ENCODE peak calls at places on chromosomes 5 and 9, in seven cellular contexts. One of them, this sample, is unnamed.

GRCh38 chr9:108645520-108645919 is 210.3 kb downstream of the ACTL7B start:
- DNase-seq in stomach: no peak
- DNase-seq in H1: no peak
- DNase-seq in HepG2: no peak
- DNase-seq in HCT116: no peak
- DNase-seq in transverse colon: no peak
- DNase-seq in breast epithelium: no peak
- DNase-seq in this sample: no peak

GRCh38 chr5:26582350-26583040 is 455.9 kb downstream of the CDH9 start:
- DNase-seq in transverse colon: no peak
- DNase-seq in HCT116: no peak
- DNase-seq in H1: no peak
- DNase-seq in breast epithelium: no peak
- DNase-seq in stomach: no peak
- DNase-seq in HepG2: no peak
- DNase-seq in this sample: no peak

GRCh38 chr9:136826703-136827582 is 15.3 kb upstream of the AJM1 start:
- DNase-seq in breast epithelium: no peak
- DNase-seq in HepG2: no peak
- DNase-seq in transverse colon: no peak
- DNase-seq in H1: no peak
- DNase-seq in HCT116: no peak
- DNase-seq in stomach: no peak
- DNase-seq in this sample: peak; percentile 62

GRCh38 chr9:103377667-103378066 is 382.5 kb downstream of the CYLC2 start:
- DNase-seq in stomach: no peak
- DNase-seq in transverse colon: no peak
- DNase-seq in HCT116: no peak
- DNase-seq in breast epithelium: no peak
- DNase-seq in HepG2: no peak
- DNase-seq in H1: no peak
- DNase-seq in this sample: no peak

GRCh38 chr5:168291281-168291960 is at the start of gene WWC1:
- DNase-seq in breast epithelium: peak; percentile 89
- DNase-seq in stomach: peak; percentile 92
- DNase-seq in transverse colon: peak; percentile 91
- DNase-seq in H1: no peak
- DNase-seq in HepG2: peak; percentile 63
- DNase-seq in HCT116: peak; percentile 79
- DNase-seq in this sample: peak; percentile 86

GRCh38 chr9:95494416-95495371 is 22.1 kb downstream of the PTCH1 start:
- DNase-seq in stomach: peak; percentile 58
- DNase-seq in breast epithelium: no peak
- DNase-seq in H1: no peak
- DNase-seq in HCT116: no peak
- DNase-seq in transverse colon: peak; percentile 82
- DNase-seq in HepG2: no peak
- DNase-seq in this sample: peak; percentile 94

GRCh38 chr5:9401786-9402472 is 143.9 kb downstream of the SEMA5A start:
- DNase-seq in HepG2: no peak
- DNase-seq in HCT116: no peak
- DNase-seq in breast epithelium: no peak
- DNase-seq in stomach: no peak
- DNase-seq in transverse colon: no peak
- DNase-seq in H1: no peak
- DNase-seq in this sample: no peak

GRCh38 chr9:14793389-14793788 is 70.9 kb upstream of the CER1 start:
- DNase-seq in HepG2: no peak
- DNase-seq in breast epithelium: no peak
- DNase-seq in H1: no peak
- DNase-seq in transverse colon: no peak
- DNase-seq in stomach: no peak
- DNase-seq in HCT116: no peak
- DNase-seq in this sample: no peak

GRCh38 chr5:765948-766631 is 18.4 kb downstream of the ZDHHC11B start:
- DNase-seq in HepG2: no peak
- DNase-seq in breast epithelium: peak; percentile 48
- DNase-seq in transverse colon: no peak
- DNase-seq in stomach: no peak
- DNase-seq in H1: no peak
- DNase-seq in HCT116: no peak
- DNase-seq in this sample: no peak

GRCh38 chr5:75234251-75234650 is 2.4 kb downstream of the ANKRD31 start:
- DNase-seq in HCT116: no peak
- DNase-seq in H1: no peak
- DNase-seq in transverse colon: no peak
- DNase-seq in breast epithelium: no peak
- DNase-seq in stomach: no peak
- DNase-seq in HepG2: no peak
- DNase-seq in this sample: no peak

GRCh38 chr9:18427691-18428090 is 46.3 kb upstream of the ADAMTSL1 start:
- DNase-seq in breast epithelium: no peak
- DNase-seq in transverse colon: no peak
- DNase-seq in HCT116: no peak
- DNase-seq in stomach: no peak
- DNase-seq in HepG2: no peak
- DNase-seq in H1: no peak
- DNase-seq in this sample: no peak

GRCh38 chr9:5112109-5112592 is 73.3 kb downstream of the INSL6 start:
- DNase-seq in stomach: no peak
- DNase-seq in H1: no peak
- DNase-seq in breast epithelium: no peak
- DNase-seq in HCT116: no peak
- DNase-seq in transverse colon: no peak
- DNase-seq in HepG2: no peak
- DNase-seq in this sample: peak; percentile 70

GRCh38 chr5:135615581-135616260 is 36.9 kb upstream of the CXCL14 start:
- DNase-seq in transverse colon: no peak
- DNase-seq in H1: peak; percentile 27
- DNase-seq in breast epithelium: no peak
- DNase-seq in stomach: no peak
- DNase-seq in HepG2: no peak
- DNase-seq in HCT116: no peak
- DNase-seq in this sample: no peak

GRCh38 chr5:27906911-27907590 is 868.7 kb upstream of the CDH9 start:
- DNase-seq in HCT116: no peak
- DNase-seq in H1: no peak
- DNase-seq in stomach: no peak
- DNase-seq in transverse colon: no peak
- DNase-seq in breast epithelium: no peak
- DNase-seq in HepG2: peak; percentile 1
- DNase-seq in this sample: no peak

GRCh38 chr9:21030389-21031035 is 928 bp downstream of the HACD4 start:
- DNase-seq in stomach: no peak
- DNase-seq in HepG2: no peak
- DNase-seq in transverse colon: no peak
- DNase-seq in H1: no peak
- DNase-seq in HCT116: no peak
- DNase-seq in breast epithelium: no peak
- DNase-seq in this sample: no peak

GRCh38 chr9:89606049-89606481 is 1.3 kb downstream of the GADD45G start:
- DNase-seq in breast epithelium: peak; percentile 84
- DNase-seq in stomach: peak; percentile 86
- DNase-seq in H1: no peak
- DNase-seq in HCT116: no peak
- DNase-seq in HepG2: peak; percentile 27
- DNase-seq in transverse colon: peak; percentile 85
- DNase-seq in this sample: peak; percentile 94

GRCh38 chr5:119878712-119879111 is 249.4 kb downstream of the FAM170A start:
- DNase-seq in stomach: no peak
- DNase-seq in HCT116: no peak
- DNase-seq in H1: no peak
- DNase-seq in breast epithelium: no peak
- DNase-seq in transverse colon: no peak
- DNase-seq in HepG2: no peak
- DNase-seq in this sample: no peak

GRCh38 chr5:25028994-25029393 is 384.2 kb upstream of the CDH10 start:
- DNase-seq in breast epithelium: no peak
- DNase-seq in HepG2: no peak
- DNase-seq in stomach: no peak
- DNase-seq in H1: no peak
- DNase-seq in HCT116: no peak
- DNase-seq in transverse colon: no peak
- DNase-seq in this sample: peak; percentile 24

GRCh38 chr5:78594946-78595921 is 53.3 kb downstream of the LHFPL2 start:
- DNase-seq in HCT116: peak; percentile 87
- DNase-seq in H1: no peak
- DNase-seq in HepG2: peak; percentile 88
- DNase-seq in breast epithelium: peak; percentile 55
- DNase-seq in stomach: no peak
- DNase-seq in transverse colon: peak; percentile 49
- DNase-seq in this sample: no peak
- TF ChIP-seq POLR2AphosphoS5 in HCT116: peak; percentile 63
- TF ChIP-seq POLR2AphosphoS5 in H1: no peak
- TF ChIP-seq POLR2AphosphoS5 in HepG2: no peak
- TF ChIP-seq POLR2AphosphoS5 in breast epithelium: peak; percentile 80
- TF ChIP-seq POLR2AphosphoS5 in stomach: no peak
- TF ChIP-seq POLR2AphosphoS5 in transverse colon: peak; percentile 68
- TF ChIP-seq POLR2AphosphoS5 in this sample: no peak

DNA sequence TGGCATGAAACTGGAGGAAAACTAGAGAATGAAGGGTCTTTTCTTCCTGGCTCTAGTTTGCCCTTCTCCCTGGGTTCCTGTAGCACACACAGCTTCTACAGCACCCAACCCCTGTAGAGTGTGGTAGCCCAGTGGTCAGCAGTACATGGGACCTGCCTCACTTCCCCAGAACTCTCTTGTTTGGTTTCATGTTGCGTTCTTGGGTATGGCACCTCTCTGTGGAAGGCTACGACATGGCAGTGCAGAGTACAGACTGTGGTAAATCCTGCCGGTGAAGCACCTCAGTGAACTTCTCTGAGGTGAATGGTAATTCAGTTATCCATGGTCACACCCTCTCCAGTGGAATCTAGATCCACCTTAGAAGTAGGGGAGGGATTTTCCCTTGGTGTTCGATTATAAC is 105.5 kb downstream of the TLR4 start:
- DNase-seq in transverse colon: no peak
- DNase-seq in HepG2: no peak
- DNase-seq in breast epithelium: no peak
- DNase-seq in H1: no peak
- DNase-seq in HCT116: no peak
- DNase-seq in stomach: no peak
- DNase-seq in this sample: no peak
- H3K27ac ChIP-seq in transverse colon: no peak overlapping the region
- H3K27ac ChIP-seq in HepG2: no peak overlapping the region
- H3K27ac ChIP-seq in breast epithelium: no peak overlapping the region
- H3K27ac ChIP-seq in H1: no peak overlapping the region
- H3K27ac ChIP-seq in HCT116: no peak overlapping the region
- H3K27ac ChIP-seq in stomach: no peak overlapping the region
- H3K27ac ChIP-seq in this sample: no peak overlapping the region

GRCh38 chr9:34585946-34586705 is 3.4 kb downstream of the CNTFR start:
- DNase-seq in breast epithelium: no peak
- DNase-seq in transverse colon: no peak
- DNase-seq in H1: no peak
- DNase-seq in HCT116: no peak
- DNase-seq in stomach: no peak
- DNase-seq in HepG2: no peak
- DNase-seq in this sample: peak; percentile 51
- H3K27me3 ChIP-seq in breast epithelium: peaks cover 13% of the 10 kb centered on the region
- H3K27me3 ChIP-seq in transverse colon: peaks cover 84% of the 10 kb centered on the region
- H3K27me3 ChIP-seq in H1: peaks cover 87% of the 10 kb centered on the region
- H3K27me3 ChIP-seq in HCT116: peaks cover 13% of the 10 kb centered on the region
- H3K27me3 ChIP-seq in stomach: peaks cover 70% of the 10 kb centered on the region
- H3K27me3 ChIP-seq in HepG2: peaks cover 82% of the 10 kb centered on the region
- H3K27me3 ChIP-seq in this sample: peaks cover 77% of the 10 kb centered on the region

GRCh38 chr5:72166070-72166979 is 59.0 kb downstream of the MAP1B start:
- DNase-seq in HepG2: no peak
- DNase-seq in HCT116: no peak
- DNase-seq in stomach: no peak
- DNase-seq in H1: no peak
- DNase-seq in breast epithelium: peak; percentile 55
- DNase-seq in transverse colon: no peak
- DNase-seq in this sample: no peak
- TF ChIP-seq POLR2AphosphoS5 in HepG2: no peak
- TF ChIP-seq POLR2AphosphoS5 in HCT116: no peak
- TF ChIP-seq POLR2AphosphoS5 in stomach: no peak
- TF ChIP-seq POLR2AphosphoS5 in H1: no peak
- TF ChIP-seq POLR2AphosphoS5 in breast epithelium: peak; percentile 11
- TF ChIP-seq POLR2AphosphoS5 in transverse colon: no peak
- TF ChIP-seq POLR2AphosphoS5 in this sample: peak; percentile 56

GRCh38 chr5:38808666-38809343 is 37.0 kb upstream of the OSMR start:
- DNase-seq in transverse colon: no peak
- DNase-seq in H1: no peak
- DNase-seq in HepG2: no peak
- DNase-seq in stomach: no peak
- DNase-seq in HCT116: no peak
- DNase-seq in breast epithelium: no peak
- DNase-seq in this sample: peak; percentile 74
- H3K27ac ChIP-seq in transverse colon: no peak overlapping the region
- H3K27ac ChIP-seq in H1: no peak overlapping the region
- H3K27ac ChIP-seq in HepG2: no peak overlapping the region
- H3K27ac ChIP-seq in stomach: peak overlapping the region; percentile 71
- H3K27ac ChIP-seq in HCT116: no peak overlapping the region
- H3K27ac ChIP-seq in breast epithelium: peak overlapping the region; percentile 75
- H3K27ac ChIP-seq in this sample: peak overlapping the region; percentile 79

GRCh38 chr9:37667706-37668672 is 17.2 kb downstream of the FRMPD1 start:
- DNase-seq in breast epithelium: no peak
- DNase-seq in HepG2: peak; percentile 9
- DNase-seq in transverse colon: no peak
- DNase-seq in HCT116: no peak
- DNase-seq in H1: peak; percentile 33
- DNase-seq in stomach: no peak
- DNase-seq in this sample: no peak
- H3K27me3 ChIP-seq in breast epithelium: peaks cover 12% of the 10 kb centered on the region
- H3K27me3 ChIP-seq in HepG2: peaks cover 59% of the 10 kb centered on the region
- H3K27me3 ChIP-seq in transverse colon: peaks cover 11% of the 10 kb centered on the region
- H3K27me3 ChIP-seq in HCT116: peaks cover 35% of the 10 kb centered on the region
- H3K27me3 ChIP-seq in H1: no peaks in the 10 kb centered on the region
- H3K27me3 ChIP-seq in stomach: peaks cover 9% of the 10 kb centered on the region
- H3K27me3 ChIP-seq in this sample: no peaks in the 10 kb centered on the region

GRCh38 chr9:101486693-101487442 is 46.8 kb upstream of the RNF20 start:
- DNase-seq in breast epithelium: no peak
- DNase-seq in stomach: peak; percentile 70
- DNase-seq in H1: peak; percentile 72
- DNase-seq in HepG2: no peak
- DNase-seq in HCT116: peak; percentile 51
- DNase-seq in transverse colon: peak; percentile 68
- DNase-seq in this sample: peak; percentile 74
- TF ChIP-seq POLR2AphosphoS5 in breast epithelium: no peak
- TF ChIP-seq POLR2AphosphoS5 in stomach: peak; percentile 72
- TF ChIP-seq POLR2AphosphoS5 in H1: peak; percentile 79
- TF ChIP-seq POLR2AphosphoS5 in HepG2: no peak
- TF ChIP-seq POLR2AphosphoS5 in HCT116: peak; percentile 73
- TF ChIP-seq POLR2AphosphoS5 in transverse colon: peak; percentile 72
- TF ChIP-seq POLR2AphosphoS5 in this sample: peak; percentile 27

This sample was measured in spleen.